ENCODE peak calls at places on chromosomes 2 and 18, in five cellular contexts. D is IMR-90, A is body of pancreas, O is heart left ventricle, N is Peyer's patch. S is an unnamed sample.

GRCh38 chr18:75654928-75655745 is 227.6 kb upstream of the SMIM21 start:
- DNase-seq in D (no peak), A (no peak), O (no peak), N (no peak), S (no peak)

GRCh38 chr2:206164261-206164862 is 4.7 kb downstream of the EEF1B2 start:
- DNase-seq in D (peak), A (peak), O (no peak), N (peak), S (no peak)

GRCh38 chr18:29874519-29875098 is 1167.9 kb downstream of the DSC3 start:
- DNase-seq in D (peak), A (no peak), O (no peak), N (no peak), S (peak)

GRCh38 chr2:197107291-197108269 is 181.1 kb upstream of the PGAP1 start:
- DNase-seq in D (peak), A (peak), O (peak), N (no peak), S (no peak)

GRCh38 chr18:46715062-46715461 is 41.8 kb downstream of the ST8SIA5 start:
- DNase-seq in D (no peak), A (no peak), O (no peak), N (no peak), S (no peak)

GRCh38 chr18:74351354-74351753 is 35.7 kb downstream of the C18orf63 start:
- DNase-seq in D (peak), A (no peak), O (no peak), N (no peak), S (peak)

GRCh38 chr2:231781798-231782726 is 980 bp upstream of the PDE6D start:
- DNase-seq in D (peak), A (no peak), O (peak), N (peak), S (no peak)

GRCh38 chr2:34373586-34374233 is 774.6 kb upstream of the FAM98A start:
- DNase-seq in D (no peak), A (no peak), O (no peak), N (no peak), S (no peak)

GRCh38 chr18:43932140-43932539 is 654.9 kb upstream of the SYT4 start:
- DNase-seq in D (peak), A (no peak), O (no peak), N (no peak), S (no peak)

GRCh38 chr2:203052539-203052938 is 37.9 kb downstream of the NBEAL1 start:
- DNase-seq in D (no peak), A (no peak), O (no peak), N (no peak), S (no peak)

GRCh38 chr2:27075219-27075871 is 3.1 kb upstream of the EMILIN1 start:
- DNase-seq in D (peak), A (no peak), O (peak), N (peak), S (no peak)

GRCh38 chr18:36035253-36035652 is 32.1 kb downstream of the RPRD1A start:
- DNase-seq in D (no peak), A (no peak), O (no peak), N (no peak), S (no peak)

GRCh38 chr2:10891391-10891790 is 20.3 kb upstream of the KCNF1 start:
- DNase-seq in D (no peak), A (no peak), O (no peak), N (no peak), S (no peak)

GRCh38 chr2:178479758-178480226 is 465 bp upstream of the PLEKHA3 start:
- DNase-seq in D (no peak), A (no peak), O (no peak), N (no peak), S (no peak)

GRCh38 chr2:178479275-178479616 is 846 bp upstream of the FKBP7 start:
- DNase-seq in D (no peak), A (no peak), O (no peak), N (no peak), S (no peak)

GRCh38 chr2:178482437-178482836 is 2.2 kb downstream of the PLEKHA3 start:
- DNase-seq in D (no peak), A (no peak), O (no peak), N (no peak), S (no peak)

GRCh38 chr2:178478442-178479274 is at the start of gene FKBP7:
- DNase-seq in D (peak), A (peak), O (peak), N (peak), S (peak)

DNA sequence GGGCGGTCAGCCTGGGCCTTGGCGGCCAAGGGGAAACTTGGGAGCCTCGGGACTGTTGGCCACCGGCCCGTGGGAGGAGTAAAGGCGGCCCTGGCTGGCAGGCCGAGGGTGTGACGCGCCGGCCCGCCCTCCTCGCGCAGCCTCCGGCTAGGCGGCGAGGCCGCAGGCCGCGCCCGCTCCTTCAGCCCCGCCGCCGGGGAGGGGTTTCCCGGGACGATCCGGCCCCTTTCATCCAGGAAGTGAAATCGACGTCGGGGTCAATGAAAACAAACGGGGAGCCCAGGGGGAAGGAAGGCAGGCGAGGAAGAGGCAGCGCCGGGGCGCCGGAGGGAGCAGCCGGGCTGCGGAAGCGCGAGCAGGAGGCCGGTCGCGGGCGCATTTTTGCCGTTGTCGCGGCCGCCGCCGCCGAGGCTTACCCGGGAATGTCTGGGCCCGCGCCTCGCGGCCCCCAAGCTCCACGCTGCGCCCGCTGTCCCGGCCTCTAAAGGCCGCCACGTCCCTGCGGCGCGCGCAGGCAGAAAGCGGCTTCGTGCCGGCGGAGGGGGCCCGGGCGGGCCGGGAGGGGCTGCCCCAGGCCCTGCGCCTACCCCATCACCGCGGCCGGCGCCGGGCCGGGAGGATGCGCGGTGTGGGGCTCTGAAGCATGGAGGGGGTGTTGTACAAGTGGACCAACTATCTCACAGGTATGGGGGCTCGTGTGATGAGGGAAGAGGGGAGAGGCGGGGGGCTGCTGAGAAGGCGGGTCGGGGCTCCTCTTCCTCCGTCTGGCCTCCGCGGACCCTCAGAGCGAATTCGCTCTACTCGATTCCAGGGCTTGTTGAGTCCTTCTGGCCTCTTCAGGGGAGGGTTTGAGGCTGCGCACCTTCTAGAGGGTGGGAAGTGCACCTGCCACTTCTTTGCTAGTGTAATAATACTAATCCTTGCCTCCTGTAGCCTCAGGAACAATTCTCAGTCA is at the start of gene PLEKHA3:
- DNase-seq in D (peak), A (peak), O (peak), N (peak), S (peak)
- TF ChIP-seq POLR2A in D (peak), A (peak), O (no peak), N (peak), S (peak)

GRCh38 chr2:172058660-172059059 is 26.6 kb upstream of the DLX1 start:
- DNase-seq in D (no peak), A (no peak), O (no peak), N (no peak), S (no peak)

GRCh38 chr2:172053486-172053885 is 31.8 kb upstream of the DLX1 start:
- DNase-seq in D (no peak), A (no peak), O (no peak), N (no peak), S (no peak)

GRCh38 chr2:172050506-172051125 is 34.7 kb upstream of the DLX1 start:
- DNase-seq in D (no peak), A (no peak), O (no peak), N (no peak), S (no peak)

GRCh38 chr2:172052000-172052983 is 33.0 kb upstream of the DLX1 start:
- DNase-seq in D (peak), A (no peak), O (no peak), N (no peak), S (no peak)

DNA sequence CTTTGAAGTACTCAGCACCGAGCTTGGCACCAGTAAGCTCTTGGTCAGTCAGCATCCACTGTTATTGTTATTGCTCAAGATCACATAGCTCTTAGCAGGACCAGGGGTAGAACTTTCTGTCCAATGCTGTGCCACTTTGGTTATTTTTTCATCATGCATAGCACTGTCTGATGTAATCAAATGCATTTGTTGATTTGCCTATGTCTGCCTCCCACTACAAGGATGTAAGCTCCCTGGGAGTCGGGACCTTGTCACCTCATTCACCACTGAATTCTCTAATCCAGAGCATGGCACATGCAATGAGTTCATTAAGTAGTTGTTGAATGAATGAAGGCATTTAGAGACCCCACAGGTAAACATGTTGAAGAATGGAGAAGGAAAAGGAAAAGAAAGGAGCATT is 29.0 kb upstream of the DLX1 start:
- DNase-seq in D (no peak), A (no peak), O (no peak), N (no peak), S (no peak)
- TF ChIP-seq POLR2A in D (no peak), A (no peak), O (no peak), N (no peak), S (no peak)

GRCh38 chr18:48902023-48902855 is 48.5 kb downstream of the SMAD7 start:
- DNase-seq in D (peak), A (peak), O (peak), N (peak), S (peak)
- TF ChIP-seq POLR2A in D (peak), A (no peak), O (no peak), N (no peak), S (no peak)

GRCh38 chr2:237889016-237889415 is 29.6 kb downstream of the RAMP1 start:
- DNase-seq in D (no peak), A (no peak), O (no peak), N (no peak), S (no peak)

GRCh38 chr2:237885171-237885930 is 25.9 kb downstream of the RAMP1 start:
- DNase-seq in D (no peak), A (no peak), O (no peak), N (no peak), S (no peak)

GRCh38 chr2:237888389-237888788 is 29.0 kb downstream of the RAMP1 start:
- DNase-seq in D (peak), A (no peak), O (no peak), N (no peak), S (no peak)

GRCh38 chr2:237885931-237886701 is 26.7 kb downstream of the RAMP1 start:
- DNase-seq in D (no peak), A (peak), O (peak), N (no peak), S (no peak)

DNA sequence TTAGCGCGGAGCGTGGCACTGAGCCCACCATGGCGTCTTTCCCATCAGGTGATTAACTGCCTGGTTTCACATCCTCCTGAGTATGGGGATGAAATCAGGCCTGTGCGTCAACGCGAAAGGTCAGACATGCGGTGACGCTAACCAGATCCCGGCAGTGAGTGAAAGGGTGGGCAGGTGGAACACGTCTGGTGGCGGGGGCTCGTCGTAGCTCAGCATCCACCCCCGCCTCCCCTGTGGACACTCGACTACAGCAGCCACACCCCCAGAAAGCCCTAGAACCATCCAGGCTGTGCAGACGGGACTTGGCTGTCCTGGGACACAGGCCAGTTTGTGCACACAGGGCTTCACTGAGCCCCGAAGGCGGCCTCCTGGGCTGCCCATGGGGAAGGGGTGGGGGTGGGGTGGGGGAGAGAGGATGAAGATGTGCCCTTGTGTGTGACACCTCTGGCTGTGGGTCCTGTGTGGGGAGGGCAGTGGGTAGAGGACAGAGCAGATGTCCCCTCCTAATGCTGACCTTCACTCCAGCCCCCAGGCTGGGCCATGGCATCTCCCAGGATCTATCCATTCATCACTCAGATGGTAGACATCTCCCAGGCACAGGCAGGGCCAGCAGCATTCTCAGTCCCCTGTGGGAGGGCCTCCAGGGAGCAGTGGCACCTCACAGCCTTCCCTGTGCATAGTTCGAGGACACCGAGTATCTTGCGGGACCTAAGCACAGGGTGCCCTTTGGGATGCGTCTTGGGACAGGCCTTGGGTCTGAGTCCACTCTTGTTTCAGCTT is 27.5 kb downstream of the RAMP1 start:
- DNase-seq in D (peak), A (peak), O (peak), N (no peak), S (no peak)
- TF ChIP-seq POLR2A in D (no peak), A (no peak), O (no peak), N (no peak), S (no peak)

GRCh38 chr2:233062447-233062842 is 2.3 kb downstream of the INPP5D start:
- DNase-seq in D (no peak), A (no peak), O (peak), N (no peak), S (no peak)
- TF ChIP-seq POLR2A in D (no peak), A (no peak), O (no peak), N (no peak), S (no peak)

DNA sequence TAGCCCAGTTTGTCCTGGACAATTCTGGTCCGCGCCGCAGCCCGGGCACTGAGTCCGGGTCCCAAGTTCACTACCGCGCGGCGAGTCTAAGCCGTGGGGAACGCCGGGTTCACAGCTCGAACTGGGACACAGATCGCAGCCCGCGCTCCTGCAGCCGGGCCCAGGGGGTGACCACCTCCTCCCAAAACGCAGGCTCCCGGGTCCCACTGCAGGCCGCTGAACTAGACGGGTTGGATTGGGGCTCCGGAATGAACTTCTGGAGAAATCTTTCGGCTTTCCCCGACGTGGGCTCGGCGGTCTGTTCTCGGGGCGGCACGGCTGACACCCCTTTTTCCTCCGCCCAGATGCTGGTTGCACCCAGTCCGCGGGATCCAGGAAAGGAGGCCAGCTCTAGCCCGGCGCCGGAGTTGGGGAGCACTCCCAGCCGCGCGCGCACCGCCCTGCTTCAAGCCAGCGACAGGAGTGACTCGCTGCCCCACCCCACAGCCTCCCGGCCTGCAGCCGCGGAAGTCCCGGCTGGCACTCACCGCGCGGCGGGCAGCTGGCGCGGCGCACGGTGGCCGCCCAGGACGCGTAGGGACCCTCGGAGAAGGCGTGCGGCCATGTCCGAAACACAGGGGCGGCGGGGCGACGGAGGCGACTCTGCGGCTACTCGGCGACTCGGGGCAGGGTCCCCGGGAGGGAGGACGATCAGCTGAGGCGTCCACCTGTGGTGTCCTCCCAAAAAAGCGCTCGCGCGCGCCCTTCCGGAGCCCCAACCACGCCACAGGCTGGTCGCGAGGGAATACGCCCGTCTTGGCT is at the start of gene ACADL:
- DNase-seq in D (no peak), A (peak), O (peak), N (no peak), S (no peak)
- TF ChIP-seq POLR2A in D (no peak), A (peak), O (no peak), N (no peak), S (no peak)

GRCh38 chr2:186485871-186486650 is at the start of gene ZC3H15:
- DNase-seq in D (peak), A (peak), O (peak), N (peak), S (peak)
- TF ChIP-seq POLR2A in D (peak), A (peak), O (no peak), N (peak), S (peak)

DNA sequence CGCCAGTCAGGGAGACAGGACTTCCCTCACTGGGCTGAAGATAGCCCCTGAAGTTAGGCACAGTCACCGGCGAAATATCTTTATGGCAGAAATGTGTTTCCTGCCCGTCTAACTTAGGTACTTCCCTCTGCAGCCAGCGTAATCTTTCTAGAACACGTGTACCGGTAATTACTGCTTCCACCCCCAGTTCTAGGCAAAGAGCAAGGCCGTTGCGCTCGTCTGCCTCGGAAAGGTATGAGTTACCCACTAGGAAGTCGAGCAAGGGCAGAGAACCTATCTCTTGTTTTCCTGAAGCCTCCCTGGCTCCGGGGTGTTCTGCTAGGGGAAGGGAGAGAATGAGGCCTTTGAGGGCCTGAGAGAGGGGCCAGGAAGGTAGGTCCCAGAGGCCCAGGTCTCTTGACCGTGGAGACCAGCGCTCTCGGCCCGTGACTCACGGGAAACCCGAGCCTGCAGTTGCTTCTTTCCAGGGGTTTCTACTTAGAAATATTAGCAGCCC is 70.0 kb downstream of the TWSG1 start:
- DNase-seq in D (no peak), A (no peak), O (peak), N (no peak), S (no peak)
- TF ChIP-seq POLR2A in D (no peak), A (no peak), O (no peak), N (no peak), S (no peak)

GRCh38 chr2:181891258-181891965 is at the start of gene ITPRID2:
- DNase-seq in D (peak), A (peak), O (peak), N (peak), S (peak)

GRCh38 chr2:181895788-181896187 is 4.3 kb downstream of the ITPRID2 start:
- DNase-seq in D (no peak), A (no peak), O (no peak), N (no peak), S (no peak)

GRCh38 chr2:181894381-181894780 is 2.9 kb downstream of the ITPRID2 start:
- DNase-seq in D (no peak), A (no peak), O (no peak), N (no peak), S (no peak)

GRCh38 chr2:181892795-181893435 is 1.4 kb downstream of the ITPRID2 start:
- DNase-seq in D (peak), A (no peak), O (no peak), N (no peak), S (no peak)

DNA sequence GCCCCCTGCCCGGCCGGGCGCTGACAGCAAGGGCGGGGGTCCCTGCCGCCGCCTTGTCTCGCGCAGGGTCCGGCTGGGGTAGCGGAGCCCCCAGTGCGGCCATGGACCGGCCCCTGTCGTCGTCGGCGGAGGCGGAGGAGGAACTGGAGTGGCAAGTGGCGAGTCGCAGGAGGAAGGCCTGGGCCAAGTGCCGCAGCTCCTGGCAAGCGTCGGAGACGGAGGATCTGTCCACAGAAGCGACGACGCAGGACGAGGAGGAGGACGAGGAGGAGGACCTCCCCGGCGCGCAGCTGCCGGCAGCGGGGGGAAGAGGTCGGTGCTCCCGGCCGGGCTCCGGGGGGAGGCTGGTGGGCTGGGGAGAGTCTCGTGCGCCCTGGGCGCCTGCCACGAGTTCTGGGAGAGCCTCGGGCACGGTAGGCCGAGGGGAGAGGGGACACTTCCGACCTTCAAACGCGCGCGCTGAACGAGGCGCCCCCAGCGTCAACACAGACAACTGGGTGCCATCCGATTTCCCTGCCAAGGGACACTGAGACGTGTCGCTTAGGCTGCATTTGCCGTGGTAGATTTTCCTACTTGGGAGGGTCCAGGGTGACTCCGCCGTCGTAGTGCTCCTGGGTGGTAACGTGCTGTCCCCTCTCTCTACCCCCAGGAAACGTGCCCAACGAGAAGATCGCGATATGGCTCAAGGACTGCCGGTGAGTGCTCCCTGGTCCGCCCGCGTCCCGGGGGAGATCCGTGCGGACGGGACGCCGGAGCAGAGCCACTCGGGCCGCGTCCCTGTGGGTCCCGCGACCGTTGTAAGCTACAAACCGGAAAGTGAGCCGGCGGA is 650 bp downstream of the ITPRID2 start:
- DNase-seq in D (peak), A (peak), O (peak), N (peak), S (no peak)
- TF ChIP-seq POLR2A in D (no peak), A (peak), O (no peak), N (peak), S (peak)

GRCh38 chr2:143226714-143227541 is 97.7 kb downstream of the ARHGAP15 start:
- DNase-seq in D (no peak), A (no peak), O (no peak), N (no peak), S (no peak)
- TF ChIP-seq POLR2A in D (no peak), A (no peak), O (no peak), N (no peak), S (no peak)

S was measured in H54.